ENCODE peak calls at places on chromosomes 16 and 17, in four cellular contexts. C is EH, Y is neural progenitor cell, X is GF-D8. B is an unnamed sample.

GRCh38 chr16:68272501-68273209 is 8.3 kb downstream of the SLC7A6 start:
- DNase-seq in Y (no peak), C (no peak), X (no peak), B (no peak)

GRCh38 chr16:81445143-81445922 is 725 bp downstream of the CMIP start:
- DNase-seq in C (peak; percentile 46), X (no peak), Y (peak; percentile 66), B (peak; percentile 30)

GRCh38 chr16:86403541-86404163 is 106.7 kb upstream of the FOXF1 start:
- DNase-seq in Y (no peak), C (no peak), X (no peak), B (no peak)

GRCh38 chr16:69310479-69311114 is 553 bp upstream of the VPS4A start:
- DNase-seq in C (no peak), Y (no peak), X (no peak), B (no peak)

GRCh38 chr17:18055597-18055996 is 16.4 kb downstream of the GID4 start:
- DNase-seq in C (no peak), X (no peak), Y (no peak), B (no peak)

GRCh38 chr16:48384305-48384981 is 770 bp downstream of the SIAH1 start:
- DNase-seq in C (peak; percentile 65), Y (peak; percentile 91), X (no peak), B (peak; percentile 75)

GRCh38 chr17:15660077-15660476 is 24.0 kb downstream of the TRIM16 start:
- DNase-seq in C (no peak), X (no peak), Y (no peak), B (no peak)

GRCh38 chr16:72838999-72839398 is 208.9 kb downstream of the ZFHX3 start:
- DNase-seq in Y (no peak), X (no peak), C (no peak), B (no peak)